ENCODE peak calls at places on chromosome 17, in ten cellular contexts. One of them, this sample, is unnamed.

GRCh38 chr17:50263293-50264262 is 10.7 kb upstream of the TMEM92 start:
- DNase-seq in PC-9: peak; percentile 21
- DNase-seq in esophagus muscularis mucosa: no peak
- DNase-seq in body of pancreas: no peak
- DNase-seq in OCI-LY7: no peak
- DNase-seq in brain microvascular endothelial cell: no peak
- DNase-seq in endothelial cell of umbilical vein: no peak
- DNase-seq in heart right ventricle: no peak
- DNase-seq in esophagus squamous epithelium: no peak
- DNase-seq in effector memory CD4-positive, alpha-beta T cell: no peak
- DNase-seq in this sample: peak; percentile 47

GRCh38 chr17:4394208-4395110 is 28.0 kb upstream of the UBE2G1 start:
- DNase-seq in PC-9: peak; percentile 95
- DNase-seq in esophagus muscularis mucosa: no peak
- DNase-seq in body of pancreas: no peak
- DNase-seq in OCI-LY7: no peak
- DNase-seq in brain microvascular endothelial cell: no peak
- DNase-seq in endothelial cell of umbilical vein: no peak
- DNase-seq in heart right ventricle: no peak
- DNase-seq in esophagus squamous epithelium: no peak
- DNase-seq in effector memory CD4-positive, alpha-beta T cell: no peak
- DNase-seq in this sample: no peak

GRCh38 chr17:1709971-1710806 is at the start of gene TLCD2:
- DNase-seq in PC-9: peak; percentile 47
- DNase-seq in esophagus muscularis mucosa: no peak
- DNase-seq in body of pancreas: peak; percentile 68
- DNase-seq in OCI-LY7: no peak
- DNase-seq in brain microvascular endothelial cell: peak; percentile 55
- DNase-seq in endothelial cell of umbilical vein: peak; percentile 62
- DNase-seq in heart right ventricle: peak; percentile 74
- DNase-seq in esophagus squamous epithelium: no peak
- DNase-seq in effector memory CD4-positive, alpha-beta T cell: no peak
- DNase-seq in this sample: peak; percentile 92

GRCh38 chr17:44356241-44356640 is 7.4 kb downstream of the FAM171A2 start:
- DNase-seq in PC-9: no peak
- DNase-seq in esophagus muscularis mucosa: no peak
- DNase-seq in body of pancreas: no peak
- DNase-seq in OCI-LY7: no peak
- DNase-seq in brain microvascular endothelial cell: no peak
- DNase-seq in endothelial cell of umbilical vein: no peak
- DNase-seq in heart right ventricle: no peak
- DNase-seq in esophagus squamous epithelium: no peak
- DNase-seq in effector memory CD4-positive, alpha-beta T cell: no peak
- DNase-seq in this sample: no peak

GRCh38 chr17:15343749-15344148 is 2.4 kb upstream of the TEKT3 start:
- DNase-seq in PC-9: no peak
- DNase-seq in esophagus muscularis mucosa: no peak
- DNase-seq in body of pancreas: no peak
- DNase-seq in OCI-LY7: no peak
- DNase-seq in brain microvascular endothelial cell: peak; percentile 55
- DNase-seq in endothelial cell of umbilical vein: no peak
- DNase-seq in heart right ventricle: no peak
- DNase-seq in esophagus squamous epithelium: no peak
- DNase-seq in effector memory CD4-positive, alpha-beta T cell: no peak
- DNase-seq in this sample: no peak

GRCh38 chr17:40318835-40319332 is 9.9 kb downstream of the RARA start:
- DNase-seq in PC-9: no peak
- DNase-seq in esophagus muscularis mucosa: no peak
- DNase-seq in body of pancreas: no peak
- DNase-seq in OCI-LY7: no peak
- DNase-seq in brain microvascular endothelial cell: no peak
- DNase-seq in endothelial cell of umbilical vein: peak; percentile 44
- DNase-seq in heart right ventricle: peak; percentile 20
- DNase-seq in esophagus squamous epithelium: no peak
- DNase-seq in effector memory CD4-positive, alpha-beta T cell: no peak
- DNase-seq in this sample: peak; percentile 82

GRCh38 chr17:2297023-2297422 is 6.6 kb downstream of the SMG6 start:
- DNase-seq in PC-9: no peak
- DNase-seq in esophagus muscularis mucosa: no peak
- DNase-seq in body of pancreas: no peak
- DNase-seq in OCI-LY7: no peak
- DNase-seq in brain microvascular endothelial cell: no peak
- DNase-seq in endothelial cell of umbilical vein: no peak
- DNase-seq in heart right ventricle: no peak
- DNase-seq in esophagus squamous epithelium: no peak
- DNase-seq in effector memory CD4-positive, alpha-beta T cell: no peak
- DNase-seq in this sample: no peak

GRCh38 chr17:38735161-38735997 is 5.2 kb downstream of the CISD3 start:
- DNase-seq in PC-9: no peak
- DNase-seq in esophagus muscularis mucosa: no peak
- DNase-seq in body of pancreas: peak; percentile 69
- DNase-seq in OCI-LY7: peak; percentile 67
- DNase-seq in brain microvascular endothelial cell: no peak
- DNase-seq in endothelial cell of umbilical vein: no peak
- DNase-seq in heart right ventricle: peak; percentile 71
- DNase-seq in esophagus squamous epithelium: no peak
- DNase-seq in effector memory CD4-positive, alpha-beta T cell: peak; percentile 41
- DNase-seq in this sample: peak; percentile 85

GRCh38 chr17:83080641-83081560 is 1.5 kb downstream of the METRNL start:
- DNase-seq in PC-9: no peak
- DNase-seq in esophagus muscularis mucosa: no peak
- DNase-seq in body of pancreas: peak; percentile 44
- DNase-seq in OCI-LY7: peak; percentile 62
- DNase-seq in brain microvascular endothelial cell: no peak
- DNase-seq in endothelial cell of umbilical vein: no peak
- DNase-seq in heart right ventricle: no peak
- DNase-seq in esophagus squamous epithelium: no peak
- DNase-seq in effector memory CD4-positive, alpha-beta T cell: peak; percentile 34
- DNase-seq in this sample: no peak

GRCh38 chr17:351875-352420 is 659 bp downstream of the RPH3AL start:
- DNase-seq in PC-9: no peak
- DNase-seq in esophagus muscularis mucosa: no peak
- DNase-seq in body of pancreas: no peak
- DNase-seq in OCI-LY7: no peak
- DNase-seq in brain microvascular endothelial cell: no peak
- DNase-seq in endothelial cell of umbilical vein: no peak
- DNase-seq in heart right ventricle: no peak
- DNase-seq in esophagus squamous epithelium: no peak
- DNase-seq in effector memory CD4-positive, alpha-beta T cell: no peak
- DNase-seq in this sample: no peak

GRCh38 chr17:32355649-32356377 is 5.9 kb downstream of the ZNF207 start:
- DNase-seq in PC-9: no peak
- DNase-seq in esophagus muscularis mucosa: no peak
- DNase-seq in body of pancreas: no peak
- DNase-seq in OCI-LY7: no peak
- DNase-seq in brain microvascular endothelial cell: no peak
- DNase-seq in endothelial cell of umbilical vein: peak; percentile 31
- DNase-seq in heart right ventricle: no peak
- DNase-seq in esophagus squamous epithelium: no peak
- DNase-seq in effector memory CD4-positive, alpha-beta T cell: no peak
- DNase-seq in this sample: no peak
- H3K36me3 ChIP-seq in PC-9: peaks cover 67% of the 10 kb centered on the region
- H3K36me3 ChIP-seq in esophagus muscularis mucosa: peaks cover 43% of the 10 kb centered on the region
- H3K36me3 ChIP-seq in body of pancreas: peaks cover 31% of the 10 kb centered on the region
- H3K36me3 ChIP-seq in OCI-LY7: peaks cover 97% of the 10 kb centered on the region
- H3K36me3 ChIP-seq in brain microvascular endothelial cell: peaks cover 66% of the 10 kb centered on the region
- H3K36me3 ChIP-seq in endothelial cell of umbilical vein: peaks cover 26% of the 10 kb centered on the region
- H3K36me3 ChIP-seq in heart right ventricle: peaks cover 22% of the 10 kb centered on the region
- H3K36me3 ChIP-seq in esophagus squamous epithelium: peaks cover 31% of the 10 kb centered on the region
- H3K36me3 ChIP-seq in effector memory CD4-positive, alpha-beta T cell: peaks cover 55% of the 10 kb centered on the region
- H3K36me3 ChIP-seq in this sample: peaks cover 8% of the 10 kb centered on the region

GRCh38 chr17:27610304-27610676 is 20.7 kb upstream of the LGALS9 start:
- DNase-seq in PC-9: no peak
- DNase-seq in esophagus muscularis mucosa: no peak
- DNase-seq in body of pancreas: no peak
- DNase-seq in OCI-LY7: no peak
- DNase-seq in brain microvascular endothelial cell: no peak
- DNase-seq in endothelial cell of umbilical vein: no peak
- DNase-seq in heart right ventricle: no peak
- DNase-seq in esophagus squamous epithelium: no peak
- DNase-seq in effector memory CD4-positive, alpha-beta T cell: no peak
- DNase-seq in this sample: no peak
- H3K27ac ChIP-seq in PC-9: no peak overlapping the region
- H3K27ac ChIP-seq in esophagus muscularis mucosa: no peak overlapping the region
- H3K27ac ChIP-seq in body of pancreas: no peak overlapping the region
- H3K27ac ChIP-seq in OCI-LY7: no peak overlapping the region
- H3K27ac ChIP-seq in brain microvascular endothelial cell: no peak overlapping the region
- H3K27ac ChIP-seq in endothelial cell of umbilical vein: no peak overlapping the region
- H3K27ac ChIP-seq in heart right ventricle: no peak overlapping the region
- H3K27ac ChIP-seq in esophagus squamous epithelium: no peak overlapping the region
- H3K27ac ChIP-seq in effector memory CD4-positive, alpha-beta T cell: no peak overlapping the region
- H3K27ac ChIP-seq in this sample: peak overlapping the region; percentile 72

GRCh38 chr17:37425268-37425667 is 18.6 kb downstream of the TADA2A start:
- DNase-seq in PC-9: no peak
- DNase-seq in esophagus muscularis mucosa: no peak
- DNase-seq in body of pancreas: no peak
- DNase-seq in OCI-LY7: no peak
- DNase-seq in brain microvascular endothelial cell: no peak
- DNase-seq in endothelial cell of umbilical vein: no peak
- DNase-seq in heart right ventricle: no peak
- DNase-seq in esophagus squamous epithelium: no peak
- DNase-seq in effector memory CD4-positive, alpha-beta T cell: no peak
- DNase-seq in this sample: no peak
- H3K36me3 ChIP-seq in PC-9: peaks cover 24% of the 10 kb centered on the region
- H3K36me3 ChIP-seq in esophagus muscularis mucosa: peaks cover 80% of the 10 kb centered on the region
- H3K36me3 ChIP-seq in body of pancreas: peaks cover 14% of the 10 kb centered on the region
- H3K36me3 ChIP-seq in OCI-LY7: peaks cover 70% of the 10 kb centered on the region
- H3K36me3 ChIP-seq in brain microvascular endothelial cell: peaks cover 27% of the 10 kb centered on the region
- H3K36me3 ChIP-seq in endothelial cell of umbilical vein: peaks cover 11% of the 10 kb centered on the region
- H3K36me3 ChIP-seq in heart right ventricle: peaks cover 47% of the 10 kb centered on the region
- H3K36me3 ChIP-seq in esophagus squamous epithelium: peaks cover 6% of the 10 kb centered on the region
- H3K36me3 ChIP-seq in effector memory CD4-positive, alpha-beta T cell: peaks cover 40% of the 10 kb centered on the region
- H3K36me3 ChIP-seq in this sample: peaks cover 33% of the 10 kb centered on the region

GRCh38 chr17:78184311-78184710 is 2.5 kb downstream of the TK1 start:
- DNase-seq in PC-9: no peak
- DNase-seq in esophagus muscularis mucosa: no peak
- DNase-seq in body of pancreas: peak; percentile 57
- DNase-seq in OCI-LY7: no peak
- DNase-seq in brain microvascular endothelial cell: no peak
- DNase-seq in endothelial cell of umbilical vein: no peak
- DNase-seq in heart right ventricle: no peak
- DNase-seq in esophagus squamous epithelium: no peak
- DNase-seq in effector memory CD4-positive, alpha-beta T cell: no peak
- DNase-seq in this sample: no peak

GRCh38 chr17:78182504-78182903 is 4.3 kb downstream of the TK1 start:
- DNase-seq in PC-9: no peak
- DNase-seq in esophagus muscularis mucosa: no peak
- DNase-seq in body of pancreas: peak; percentile 70
- DNase-seq in OCI-LY7: no peak
- DNase-seq in brain microvascular endothelial cell: no peak
- DNase-seq in endothelial cell of umbilical vein: no peak
- DNase-seq in heart right ventricle: no peak
- DNase-seq in esophagus squamous epithelium: no peak
- DNase-seq in effector memory CD4-positive, alpha-beta T cell: no peak
- DNase-seq in this sample: no peak

GRCh38 chr17:78179372-78179771 is 7.5 kb downstream of the TK1 start:
- DNase-seq in PC-9: peak; percentile 58
- DNase-seq in esophagus muscularis mucosa: no peak
- DNase-seq in body of pancreas: no peak
- DNase-seq in OCI-LY7: no peak
- DNase-seq in brain microvascular endothelial cell: peak; percentile 64
- DNase-seq in endothelial cell of umbilical vein: no peak
- DNase-seq in heart right ventricle: no peak
- DNase-seq in esophagus squamous epithelium: no peak
- DNase-seq in effector memory CD4-positive, alpha-beta T cell: no peak
- DNase-seq in this sample: peak; percentile 91

GRCh38 chr17:78180083-78180482 is 6.8 kb downstream of the TK1 start:
- DNase-seq in PC-9: no peak
- DNase-seq in esophagus muscularis mucosa: no peak
- DNase-seq in body of pancreas: no peak
- DNase-seq in OCI-LY7: no peak
- DNase-seq in brain microvascular endothelial cell: no peak
- DNase-seq in endothelial cell of umbilical vein: no peak
- DNase-seq in heart right ventricle: no peak
- DNase-seq in esophagus squamous epithelium: no peak
- DNase-seq in effector memory CD4-positive, alpha-beta T cell: no peak
- DNase-seq in this sample: no peak

DNA sequence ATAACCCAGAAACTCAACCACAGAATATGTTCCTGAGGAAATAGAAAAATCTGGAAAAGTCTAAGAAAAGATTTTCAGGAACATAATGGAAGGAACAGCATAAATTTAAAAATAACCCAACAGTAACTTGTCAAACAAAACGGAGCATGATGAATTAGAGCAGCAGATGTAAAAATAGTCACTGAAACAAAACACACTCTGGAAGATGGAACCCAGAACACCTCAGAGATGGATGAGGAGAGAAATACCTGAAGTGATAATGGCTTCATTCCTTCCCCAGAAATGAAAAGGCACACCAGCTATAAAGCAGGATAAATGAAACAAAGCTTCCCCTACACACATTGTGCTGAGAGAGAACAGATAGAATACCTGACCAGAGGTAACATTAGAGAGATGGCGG is 6.3 kb downstream of the TK1 start:
- DNase-seq in PC-9: no peak
- DNase-seq in esophagus muscularis mucosa: no peak
- DNase-seq in body of pancreas: no peak
- DNase-seq in OCI-LY7: no peak
- DNase-seq in brain microvascular endothelial cell: no peak
- DNase-seq in endothelial cell of umbilical vein: no peak
- DNase-seq in heart right ventricle: no peak
- DNase-seq in esophagus squamous epithelium: no peak
- DNase-seq in effector memory CD4-positive, alpha-beta T cell: no peak
- DNase-seq in this sample: no peak
- H3K27ac ChIP-seq in PC-9: no peak overlapping the region
- H3K27ac ChIP-seq in esophagus muscularis mucosa: peak overlapping the region; percentile 92
- H3K27ac ChIP-seq in body of pancreas: no peak overlapping the region
- H3K27ac ChIP-seq in OCI-LY7: no peak overlapping the region
- H3K27ac ChIP-seq in brain microvascular endothelial cell: no peak overlapping the region
- H3K27ac ChIP-seq in endothelial cell of umbilical vein: no peak overlapping the region
- H3K27ac ChIP-seq in heart right ventricle: peak overlapping the region; percentile 5
- H3K27ac ChIP-seq in esophagus squamous epithelium: peak overlapping the region; percentile 49
- H3K27ac ChIP-seq in effector memory CD4-positive, alpha-beta T cell: no peak overlapping the region
- H3K27ac ChIP-seq in this sample: no peak overlapping the region

DNA sequence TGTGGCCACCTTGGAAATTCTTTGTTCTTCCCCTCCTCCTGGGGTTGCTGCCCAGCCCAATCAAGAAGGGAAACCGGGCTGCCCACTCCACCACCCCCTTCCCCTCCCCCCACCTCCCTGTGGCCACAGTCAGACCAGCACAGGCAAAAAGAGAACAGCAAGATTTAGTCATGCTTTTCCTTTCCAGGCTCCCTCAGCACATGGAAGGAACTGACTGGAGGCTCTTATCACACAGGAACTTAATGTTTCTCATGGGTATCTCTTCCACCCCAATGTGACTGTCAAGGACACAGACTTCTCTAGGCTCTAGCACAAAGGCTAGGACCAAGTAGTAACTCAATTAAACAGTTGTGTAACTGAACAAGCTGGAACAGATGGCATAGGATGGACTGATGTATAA is 3.0 kb upstream of the CCL1 start:
- DNase-seq in PC-9: no peak
- DNase-seq in esophagus muscularis mucosa: peak; percentile 70
- DNase-seq in body of pancreas: no peak
- DNase-seq in OCI-LY7: peak; percentile 41
- DNase-seq in brain microvascular endothelial cell: no peak
- DNase-seq in endothelial cell of umbilical vein: peak; percentile 22
- DNase-seq in heart right ventricle: no peak
- DNase-seq in esophagus squamous epithelium: no peak
- DNase-seq in effector memory CD4-positive, alpha-beta T cell: no peak
- DNase-seq in this sample: no peak
- H3K36me3 ChIP-seq in PC-9: no peaks in the 10 kb centered on the region
- H3K36me3 ChIP-seq in esophagus muscularis mucosa: no peaks in the 10 kb centered on the region
- H3K36me3 ChIP-seq in body of pancreas: no peaks in the 10 kb centered on the region
- H3K36me3 ChIP-seq in OCI-LY7: no peaks in the 10 kb centered on the region
- H3K36me3 ChIP-seq in brain microvascular endothelial cell: no peaks in the 10 kb centered on the region
- H3K36me3 ChIP-seq in endothelial cell of umbilical vein: no peaks in the 10 kb centered on the region
- H3K36me3 ChIP-seq in heart right ventricle: no peaks in the 10 kb centered on the region
- H3K36me3 ChIP-seq in esophagus squamous epithelium: no peaks in the 10 kb centered on the region
- H3K36me3 ChIP-seq in effector memory CD4-positive, alpha-beta T cell: no peaks in the 10 kb centered on the region
- H3K36me3 ChIP-seq in this sample: no peaks in the 10 kb centered on the region

GRCh38 chr17:57890857-57891232 is 41.0 kb upstream of the MRPS23 start:
- DNase-seq in PC-9: no peak
- DNase-seq in esophagus muscularis mucosa: no peak
- DNase-seq in body of pancreas: no peak
- DNase-seq in OCI-LY7: no peak
- DNase-seq in brain microvascular endothelial cell: no peak
- DNase-seq in endothelial cell of umbilical vein: no peak
- DNase-seq in heart right ventricle: peak; percentile 59
- DNase-seq in esophagus squamous epithelium: no peak
- DNase-seq in effector memory CD4-positive, alpha-beta T cell: no peak
- DNase-seq in this sample: no peak
- H3K27ac ChIP-seq in PC-9: no peak overlapping the region
- H3K27ac ChIP-seq in esophagus muscularis mucosa: peak overlapping the region; percentile 98
- H3K27ac ChIP-seq in body of pancreas: peak overlapping the region; percentile 92
- H3K27ac ChIP-seq in OCI-LY7: no peak overlapping the region
- H3K27ac ChIP-seq in brain microvascular endothelial cell: no peak overlapping the region
- H3K27ac ChIP-seq in endothelial cell of umbilical vein: peak overlapping the region; percentile 55
- H3K27ac ChIP-seq in heart right ventricle: peak overlapping the region; percentile 94
- H3K27ac ChIP-seq in esophagus squamous epithelium: peak overlapping the region; percentile 95
- H3K27ac ChIP-seq in effector memory CD4-positive, alpha-beta T cell: no peak overlapping the region
- H3K27ac ChIP-seq in this sample: peak overlapping the region; percentile 98